ENCODE peak calls at places on chromosomes 12 and 14, in ten cellular contexts. R is sciatic nerve; U is non-pigmented ciliary epithelial cell; J is body of pancreas; P is BJ; A is RWPE2; G is Right ventricle myocardium superior; O is A172; I is activated CD4-positive, alpha-beta T cell treated with anti-CD3 and anti-CD28 coated beads, Interleukin-2, amount 50 U/mL, for 24 hours; C is NCI-H1105. T is an unnamed sample.

GRCh38 chr12:92007787-92008186 is 137.9 kb downstream of the BTG1 start:
- DNase-seq in R (no peak), U (no peak), J (no peak), P (no peak), A (no peak), G (no peak), O (no peak), I (no peak), C (no peak), T (no peak)

GRCh38 chr14:33714527-33715222 is 236.2 kb downstream of the EGLN3 start:
- DNase-seq in R (no peak), U (no peak), J (no peak), P (peak), A (no peak), G (no peak), O (peak), I (no peak), C (no peak), T (no peak)

GRCh38 chr12:48198619-48198973 is 4.5 kb downstream of the OR10AD1 start:
- DNase-seq in R (peak), U (no peak), J (peak), P (no peak), A (no peak), G (peak), O (no peak), I (no peak), C (no peak), T (no peak)

GRCh38 chr12:54634795-54635194 is at the start of gene LACRT:
- DNase-seq in R (no peak), U (no peak), J (no peak), P (no peak), A (no peak), G (no peak), O (no peak), I (no peak), C (no peak), T (no peak)

GRCh38 chr14:104693482-104694431 is 4.3 kb downstream of the INF2 start:
- DNase-seq in R (no peak), U (no peak), J (no peak), P (no peak), A (no peak), G (no peak), O (no peak), I (no peak), C (no peak), T (no peak)

GRCh38 chr12:114667669-114668150 is 16.3 kb downstream of the TBX3 start:
- DNase-seq in R (no peak), U (no peak), J (no peak), P (no peak), A (no peak), G (no peak), O (no peak), I (no peak), C (no peak), T (no peak)

GRCh38 chr12:75816892-75817291 is 214.7 kb downstream of the PHLDA1 start:
- DNase-seq in R (no peak), U (peak), J (no peak), P (no peak), A (no peak), G (no peak), O (peak), I (peak), C (peak), T (peak)

GRCh38 chr14:90897022-90897421 is 80.8 kb upstream of the TTC7B start:
- DNase-seq in R (no peak), U (no peak), J (no peak), P (no peak), A (no peak), G (no peak), O (no peak), I (no peak), C (no peak), T (no peak)

GRCh38 chr12:112796067-112796466 is 4.5 kb downstream of the RPH3A start:
- DNase-seq in R (no peak), U (no peak), J (no peak), P (no peak), A (no peak), G (no peak), O (no peak), I (no peak), C (no peak), T (no peak)

T was measured in NCI-H446.